ENCODE peak calls at places on chromosomes 11 and 22, in seven cellular contexts. One of them, this sample, is unnamed.

GRCh38 chr22:24392218-24392931 is 35.0 kb upstream of the ADORA2A start:
- DNase-seq in stimulated activated CD4-positive, alpha-beta T cell treated with anti-CD3 and anti-CD28 coated beads, Interleukin-1b, Interleukin-23, amount 100 ng/mL, for 24 hours: no peak
- DNase-seq in upper lobe of right lung: no peak
- DNase-seq in NCI-H2029 treated with DMSO at 0.1 percent for 48 hours: no peak
- DNase-seq in KG1: no peak
- DNase-seq in mesenchymal stem cell: peak; percentile 38
- DNase-seq in HS-27A: no peak
- DNase-seq in this sample: no peak

GRCh38 chr11:58625086-58625485 is 2.6 kb downstream of the CNTF start:
- DNase-seq in upper lobe of right lung: no peak
- DNase-seq in NCI-H2029 treated with DMSO at 0.1 percent for 48 hours: no peak
- DNase-seq in mesenchymal stem cell: no peak
- DNase-seq in stimulated activated CD4-positive, alpha-beta T cell treated with anti-CD3 and anti-CD28 coated beads, Interleukin-1b, Interleukin-23, amount 100 ng/mL, for 24 hours: no peak
- DNase-seq in HS-27A: no peak
- DNase-seq in KG1: no peak
- DNase-seq in this sample: no peak

GRCh38 chr22:36012332-36012731 is 16.3 kb downstream of the RBFOX2 start:
- DNase-seq in KG1: no peak
- DNase-seq in NCI-H2029 treated with DMSO at 0.1 percent for 48 hours: no peak
- DNase-seq in HS-27A: no peak
- DNase-seq in stimulated activated CD4-positive, alpha-beta T cell treated with anti-CD3 and anti-CD28 coated beads, Interleukin-1b, Interleukin-23, amount 100 ng/mL, for 24 hours: no peak
- DNase-seq in upper lobe of right lung: no peak
- DNase-seq in mesenchymal stem cell: no peak
- DNase-seq in this sample: no peak

GRCh38 chr22:17601031-17601430 is 27.5 kb downstream of the ATP6V1E1 start:
- DNase-seq in stimulated activated CD4-positive, alpha-beta T cell treated with anti-CD3 and anti-CD28 coated beads, Interleukin-1b, Interleukin-23, amount 100 ng/mL, for 24 hours: no peak
- DNase-seq in NCI-H2029 treated with DMSO at 0.1 percent for 48 hours: no peak
- DNase-seq in HS-27A: no peak
- DNase-seq in upper lobe of right lung: no peak
- DNase-seq in mesenchymal stem cell: no peak
- DNase-seq in KG1: no peak
- DNase-seq in this sample: peak; percentile 83

GRCh38 chr22:45531441-45531840 is 28.8 kb downstream of the FBLN1 start:
- DNase-seq in stimulated activated CD4-positive, alpha-beta T cell treated with anti-CD3 and anti-CD28 coated beads, Interleukin-1b, Interleukin-23, amount 100 ng/mL, for 24 hours: no peak
- DNase-seq in HS-27A: no peak
- DNase-seq in upper lobe of right lung: no peak
- DNase-seq in KG1: no peak
- DNase-seq in mesenchymal stem cell: no peak
- DNase-seq in NCI-H2029 treated with DMSO at 0.1 percent for 48 hours: no peak
- DNase-seq in this sample: no peak

GRCh38 chr11:117315285-117316196 is 515 bp downstream of the BACE1 start:
- DNase-seq in stimulated activated CD4-positive, alpha-beta T cell treated with anti-CD3 and anti-CD28 coated beads, Interleukin-1b, Interleukin-23, amount 100 ng/mL, for 24 hours: peak; percentile 9
- DNase-seq in HS-27A: no peak
- DNase-seq in mesenchymal stem cell: peak; percentile 32
- DNase-seq in NCI-H2029 treated with DMSO at 0.1 percent for 48 hours: no peak
- DNase-seq in upper lobe of right lung: no peak
- DNase-seq in KG1: no peak
- DNase-seq in this sample: no peak

GRCh38 chr11:61532136-61533038 is 23.8 kb downstream of the LRRC10B start:
- DNase-seq in HS-27A: no peak
- DNase-seq in mesenchymal stem cell: peak; percentile 25
- DNase-seq in KG1: peak; percentile 15
- DNase-seq in NCI-H2029 treated with DMSO at 0.1 percent for 48 hours: peak; percentile 45
- DNase-seq in stimulated activated CD4-positive, alpha-beta T cell treated with anti-CD3 and anti-CD28 coated beads, Interleukin-1b, Interleukin-23, amount 100 ng/mL, for 24 hours: no peak
- DNase-seq in upper lobe of right lung: no peak
- DNase-seq in this sample: no peak

GRCh38 chr11:46315033-46315738 is 32.1 kb upstream of the DGKZ start:
- DNase-seq in upper lobe of right lung: no peak
- DNase-seq in NCI-H2029 treated with DMSO at 0.1 percent for 48 hours: peak; percentile 4
- DNase-seq in KG1: peak; percentile 36
- DNase-seq in stimulated activated CD4-positive, alpha-beta T cell treated with anti-CD3 and anti-CD28 coated beads, Interleukin-1b, Interleukin-23, amount 100 ng/mL, for 24 hours: peak; percentile 67
- DNase-seq in mesenchymal stem cell: peak; percentile 87
- DNase-seq in HS-27A: no peak
- DNase-seq in this sample: peak; percentile 30

GRCh38 chr22:38311331-38311635 is 6.0 kb downstream of the CSNK1E start:
- DNase-seq in stimulated activated CD4-positive, alpha-beta T cell treated with anti-CD3 and anti-CD28 coated beads, Interleukin-1b, Interleukin-23, amount 100 ng/mL, for 24 hours: no peak
- DNase-seq in HS-27A: no peak
- DNase-seq in KG1: no peak
- DNase-seq in mesenchymal stem cell: peak; percentile 41
- DNase-seq in NCI-H2029 treated with DMSO at 0.1 percent for 48 hours: no peak
- DNase-seq in upper lobe of right lung: no peak
- DNase-seq in this sample: no peak

GRCh38 chr11:58905141-58905715 is 34.1 kb upstream of the GLYATL1 start:
- DNase-seq in HS-27A: peak; percentile 56
- DNase-seq in mesenchymal stem cell: peak; percentile 72
- DNase-seq in KG1: no peak
- DNase-seq in stimulated activated CD4-positive, alpha-beta T cell treated with anti-CD3 and anti-CD28 coated beads, Interleukin-1b, Interleukin-23, amount 100 ng/mL, for 24 hours: no peak
- DNase-seq in NCI-H2029 treated with DMSO at 0.1 percent for 48 hours: no peak
- DNase-seq in upper lobe of right lung: no peak
- DNase-seq in this sample: no peak

GRCh38 chr11:3156661-3157311 is 8.3 kb downstream of the OSBPL5 start:
- DNase-seq in upper lobe of right lung: peak; percentile 58
- DNase-seq in KG1: no peak
- DNase-seq in mesenchymal stem cell: no peak
- DNase-seq in stimulated activated CD4-positive, alpha-beta T cell treated with anti-CD3 and anti-CD28 coated beads, Interleukin-1b, Interleukin-23, amount 100 ng/mL, for 24 hours: no peak
- DNase-seq in NCI-H2029 treated with DMSO at 0.1 percent for 48 hours: no peak
- DNase-seq in HS-27A: no peak
- DNase-seq in this sample: no peak

GRCh38 chr11:61919841-61920631 is 2.7 kb upstream of the RAB3IL1 start:
- DNase-seq in mesenchymal stem cell: no peak
- DNase-seq in stimulated activated CD4-positive, alpha-beta T cell treated with anti-CD3 and anti-CD28 coated beads, Interleukin-1b, Interleukin-23, amount 100 ng/mL, for 24 hours: no peak
- DNase-seq in upper lobe of right lung: no peak
- DNase-seq in NCI-H2029 treated with DMSO at 0.1 percent for 48 hours: no peak
- DNase-seq in HS-27A: no peak
- DNase-seq in KG1: no peak
- DNase-seq in this sample: no peak

GRCh38 chr22:27201741-27202140 is 544.4 kb downstream of the MIAT start:
- DNase-seq in KG1: no peak
- DNase-seq in HS-27A: no peak
- DNase-seq in NCI-H2029 treated with DMSO at 0.1 percent for 48 hours: no peak
- DNase-seq in mesenchymal stem cell: no peak
- DNase-seq in stimulated activated CD4-positive, alpha-beta T cell treated with anti-CD3 and anti-CD28 coated beads, Interleukin-1b, Interleukin-23, amount 100 ng/mL, for 24 hours: no peak
- DNase-seq in upper lobe of right lung: no peak
- DNase-seq in this sample: no peak

GRCh38 chr11:124916370-124916710 is 2.7 kb upstream of the HEPN1 start:
- DNase-seq in KG1: no peak
- DNase-seq in upper lobe of right lung: no peak
- DNase-seq in NCI-H2029 treated with DMSO at 0.1 percent for 48 hours: no peak
- DNase-seq in stimulated activated CD4-positive, alpha-beta T cell treated with anti-CD3 and anti-CD28 coated beads, Interleukin-1b, Interleukin-23, amount 100 ng/mL, for 24 hours: no peak
- DNase-seq in mesenchymal stem cell: no peak
- DNase-seq in HS-27A: no peak
- DNase-seq in this sample: no peak

GRCh38 chr11:111779118-111779517 is 12.9 kb upstream of the PPP2R1B start:
- DNase-seq in HS-27A: no peak
- DNase-seq in stimulated activated CD4-positive, alpha-beta T cell treated with anti-CD3 and anti-CD28 coated beads, Interleukin-1b, Interleukin-23, amount 100 ng/mL, for 24 hours: no peak
- DNase-seq in mesenchymal stem cell: no peak
- DNase-seq in KG1: no peak
- DNase-seq in upper lobe of right lung: no peak
- DNase-seq in NCI-H2029 treated with DMSO at 0.1 percent for 48 hours: no peak
- DNase-seq in this sample: no peak

GRCh38 chr11:115629456-115630015 is 125.3 kb upstream of the CADM1 start:
- DNase-seq in HS-27A: no peak
- DNase-seq in mesenchymal stem cell: no peak
- DNase-seq in upper lobe of right lung: no peak
- DNase-seq in KG1: no peak
- DNase-seq in stimulated activated CD4-positive, alpha-beta T cell treated with anti-CD3 and anti-CD28 coated beads, Interleukin-1b, Interleukin-23, amount 100 ng/mL, for 24 hours: no peak
- DNase-seq in NCI-H2029 treated with DMSO at 0.1 percent for 48 hours: no peak
- DNase-seq in this sample: no peak

GRCh38 chr11:1059759-1060158 is 14.9 kb upstream of the MUC2 start:
- DNase-seq in mesenchymal stem cell: no peak
- DNase-seq in KG1: no peak
- DNase-seq in NCI-H2029 treated with DMSO at 0.1 percent for 48 hours: no peak
- DNase-seq in stimulated activated CD4-positive, alpha-beta T cell treated with anti-CD3 and anti-CD28 coated beads, Interleukin-1b, Interleukin-23, amount 100 ng/mL, for 24 hours: no peak
- DNase-seq in HS-27A: no peak
- DNase-seq in upper lobe of right lung: peak; percentile 50
- DNase-seq in this sample: no peak

GRCh38 chr11:93719310-93719709 is 22.0 kb downstream of the TAF1D start:
- DNase-seq in mesenchymal stem cell: no peak
- DNase-seq in stimulated activated CD4-positive, alpha-beta T cell treated with anti-CD3 and anti-CD28 coated beads, Interleukin-1b, Interleukin-23, amount 100 ng/mL, for 24 hours: no peak
- DNase-seq in KG1: no peak
- DNase-seq in NCI-H2029 treated with DMSO at 0.1 percent for 48 hours: no peak
- DNase-seq in upper lobe of right lung: no peak
- DNase-seq in HS-27A: no peak
- DNase-seq in this sample: no peak

GRCh38 chr11:33044281-33044680 is 4.9 kb downstream of the TCP11L1 start:
- DNase-seq in mesenchymal stem cell: no peak
- DNase-seq in NCI-H2029 treated with DMSO at 0.1 percent for 48 hours: no peak
- DNase-seq in HS-27A: peak; percentile 89
- DNase-seq in stimulated activated CD4-positive, alpha-beta T cell treated with anti-CD3 and anti-CD28 coated beads, Interleukin-1b, Interleukin-23, amount 100 ng/mL, for 24 hours: no peak
- DNase-seq in KG1: no peak
- DNase-seq in upper lobe of right lung: no peak
- DNase-seq in this sample: no peak

GRCh38 chr11:72738199-72739141 is 13.7 kb downstream of the ARAP1 start:
- DNase-seq in HS-27A: no peak
- DNase-seq in upper lobe of right lung: peak; percentile 89
- DNase-seq in NCI-H2029 treated with DMSO at 0.1 percent for 48 hours: no peak
- DNase-seq in KG1: peak; percentile 82
- DNase-seq in stimulated activated CD4-positive, alpha-beta T cell treated with anti-CD3 and anti-CD28 coated beads, Interleukin-1b, Interleukin-23, amount 100 ng/mL, for 24 hours: no peak
- DNase-seq in mesenchymal stem cell: peak; percentile 67
- DNase-seq in this sample: no peak

GRCh38 chr11:121711236-121711635 is 258.5 kb upstream of the SORL1-AS1 start:
- DNase-seq in NCI-H2029 treated with DMSO at 0.1 percent for 48 hours: no peak
- DNase-seq in upper lobe of right lung: no peak
- DNase-seq in mesenchymal stem cell: no peak
- DNase-seq in KG1: no peak
- DNase-seq in stimulated activated CD4-positive, alpha-beta T cell treated with anti-CD3 and anti-CD28 coated beads, Interleukin-1b, Interleukin-23, amount 100 ng/mL, for 24 hours: no peak
- DNase-seq in HS-27A: no peak
- DNase-seq in this sample: no peak

GRCh38 chr11:6333112-6333511 is 12.8 kb upstream of the CAVIN3 start:
- DNase-seq in upper lobe of right lung: no peak
- DNase-seq in stimulated activated CD4-positive, alpha-beta T cell treated with anti-CD3 and anti-CD28 coated beads, Interleukin-1b, Interleukin-23, amount 100 ng/mL, for 24 hours: no peak
- DNase-seq in NCI-H2029 treated with DMSO at 0.1 percent for 48 hours: peak; percentile 48
- DNase-seq in KG1: no peak
- DNase-seq in HS-27A: no peak
- DNase-seq in mesenchymal stem cell: no peak
- DNase-seq in this sample: peak; percentile 62

GRCh38 chr11:45264839-45265515 is 21.2 kb downstream of the SYT13 start:
- DNase-seq in upper lobe of right lung: no peak
- DNase-seq in KG1: no peak
- DNase-seq in mesenchymal stem cell: peak; percentile 73
- DNase-seq in NCI-H2029 treated with DMSO at 0.1 percent for 48 hours: peak; percentile 41
- DNase-seq in HS-27A: peak; percentile 67
- DNase-seq in stimulated activated CD4-positive, alpha-beta T cell treated with anti-CD3 and anti-CD28 coated beads, Interleukin-1b, Interleukin-23, amount 100 ng/mL, for 24 hours: no peak
- DNase-seq in this sample: no peak

This sample was measured in LNCaP clone FGC.